ENCODE peak calls at places on chromosome 19, in eight cellular contexts. One of them, this sample, is unnamed.

GRCh38 chr19:46674416-46675178 is 13.6 kb upstream of the DACT3 start:
- DNase-seq in stomach: no peak
- DNase-seq in ELF-1: peak; percentile 82
- DNase-seq in CD4-positive, CD25-positive, alpha-beta regulatory T cell: no peak
- DNase-seq in NCI-H1930: no peak
- DNase-seq in stimulated activated naive CD8-positive, alpha-beta T cell treated with anti-CD3 and anti-CD28 coated beads, Interleukin-15, Interleukin-2, amounts not matched to agents 100 U/mL and 50 U/mL, for 24 hours: no peak
- DNase-seq in IMR-90: peak; percentile 7
- DNase-seq in prostate gland: no peak
- DNase-seq in this sample: no peak

GRCh38 chr19:41821003-41821735 is 23.3 kb downstream of the LYPD4 start:
- DNase-seq in NCI-H1930: peak; percentile 77
- DNase-seq in ELF-1: peak; percentile 51
- DNase-seq in stomach: peak; percentile 36
- DNase-seq in prostate gland: peak; percentile 41
- DNase-seq in IMR-90: peak; percentile 15
- DNase-seq in CD4-positive, CD25-positive, alpha-beta regulatory T cell: peak; percentile 56
- DNase-seq in stimulated activated naive CD8-positive, alpha-beta T cell treated with anti-CD3 and anti-CD28 coated beads, Interleukin-15, Interleukin-2, amounts not matched to agents 100 U/mL and 50 U/mL, for 24 hours: peak; percentile 42
- DNase-seq in this sample: peak; percentile 17

GRCh38 chr19:11210656-11210928 is 13.2 kb upstream of the KANK2 start:
- DNase-seq in stimulated activated naive CD8-positive, alpha-beta T cell treated with anti-CD3 and anti-CD28 coated beads, Interleukin-15, Interleukin-2, amounts not matched to agents 100 U/mL and 50 U/mL, for 24 hours: no peak
- DNase-seq in IMR-90: no peak
- DNase-seq in NCI-H1930: no peak
- DNase-seq in CD4-positive, CD25-positive, alpha-beta regulatory T cell: no peak
- DNase-seq in ELF-1: no peak
- DNase-seq in stomach: no peak
- DNase-seq in prostate gland: no peak
- DNase-seq in this sample: no peak

GRCh38 chr19:4077800-4078683 is 11.3 kb upstream of the ZBTB7A start:
- DNase-seq in stomach: peak; percentile 63
- DNase-seq in ELF-1: no peak
- DNase-seq in prostate gland: no peak
- DNase-seq in IMR-90: no peak
- DNase-seq in NCI-H1930: no peak
- DNase-seq in stimulated activated naive CD8-positive, alpha-beta T cell treated with anti-CD3 and anti-CD28 coated beads, Interleukin-15, Interleukin-2, amounts not matched to agents 100 U/mL and 50 U/mL, for 24 hours: peak; percentile 77
- DNase-seq in CD4-positive, CD25-positive, alpha-beta regulatory T cell: peak; percentile 44
- DNase-seq in this sample: no peak

GRCh38 chr19:48122421-48122820 is 11.8 kb upstream of the PLA2G4C start:
- DNase-seq in CD4-positive, CD25-positive, alpha-beta regulatory T cell: no peak
- DNase-seq in stimulated activated naive CD8-positive, alpha-beta T cell treated with anti-CD3 and anti-CD28 coated beads, Interleukin-15, Interleukin-2, amounts not matched to agents 100 U/mL and 50 U/mL, for 24 hours: no peak
- DNase-seq in NCI-H1930: no peak
- DNase-seq in IMR-90: no peak
- DNase-seq in ELF-1: no peak
- DNase-seq in prostate gland: no peak
- DNase-seq in stomach: no peak
- DNase-seq in this sample: no peak

GRCh38 chr19:16025108-16026101 is 50.9 kb upstream of the TPM4 start:
- DNase-seq in IMR-90: peak; percentile 70
- DNase-seq in ELF-1: peak; percentile 66
- DNase-seq in CD4-positive, CD25-positive, alpha-beta regulatory T cell: no peak
- DNase-seq in prostate gland: no peak
- DNase-seq in stomach: peak; percentile 54
- DNase-seq in NCI-H1930: peak; percentile 3
- DNase-seq in stimulated activated naive CD8-positive, alpha-beta T cell treated with anti-CD3 and anti-CD28 coated beads, Interleukin-15, Interleukin-2, amounts not matched to agents 100 U/mL and 50 U/mL, for 24 hours: no peak
- DNase-seq in this sample: no peak

GRCh38 chr19:10808937-10809655 is 26.9 kb downstream of the TMED1 start:
- DNase-seq in CD4-positive, CD25-positive, alpha-beta regulatory T cell: no peak
- DNase-seq in ELF-1: no peak
- DNase-seq in stomach: peak; percentile 36
- DNase-seq in NCI-H1930: no peak
- DNase-seq in prostate gland: no peak
- DNase-seq in stimulated activated naive CD8-positive, alpha-beta T cell treated with anti-CD3 and anti-CD28 coated beads, Interleukin-15, Interleukin-2, amounts not matched to agents 100 U/mL and 50 U/mL, for 24 hours: peak; percentile 30
- DNase-seq in IMR-90: peak; percentile 21
- DNase-seq in this sample: no peak

GRCh38 chr19:34273121-34273845 is 18.9 kb downstream of the GARRE1 start:
- DNase-seq in CD4-positive, CD25-positive, alpha-beta regulatory T cell: no peak
- DNase-seq in NCI-H1930: no peak
- DNase-seq in prostate gland: no peak
- DNase-seq in IMR-90: no peak
- DNase-seq in stomach: no peak
- DNase-seq in stimulated activated naive CD8-positive, alpha-beta T cell treated with anti-CD3 and anti-CD28 coated beads, Interleukin-15, Interleukin-2, amounts not matched to agents 100 U/mL and 50 U/mL, for 24 hours: no peak
- DNase-seq in ELF-1: no peak
- DNase-seq in this sample: no peak

GRCh38 chr19:4380254-4380727 is 20.1 kb downstream of the SH3GL1 start:
- DNase-seq in ELF-1: no peak
- DNase-seq in CD4-positive, CD25-positive, alpha-beta regulatory T cell: peak; percentile 64
- DNase-seq in NCI-H1930: no peak
- DNase-seq in stomach: no peak
- DNase-seq in stimulated activated naive CD8-positive, alpha-beta T cell treated with anti-CD3 and anti-CD28 coated beads, Interleukin-15, Interleukin-2, amounts not matched to agents 100 U/mL and 50 U/mL, for 24 hours: peak; percentile 61
- DNase-seq in prostate gland: no peak
- DNase-seq in IMR-90: no peak
- DNase-seq in this sample: peak; percentile 60

GRCh38 chr19:4660993-4661392 is 9.1 kb downstream of the MYDGF start:
- DNase-seq in CD4-positive, CD25-positive, alpha-beta regulatory T cell: no peak
- DNase-seq in stimulated activated naive CD8-positive, alpha-beta T cell treated with anti-CD3 and anti-CD28 coated beads, Interleukin-15, Interleukin-2, amounts not matched to agents 100 U/mL and 50 U/mL, for 24 hours: no peak
- DNase-seq in stomach: no peak
- DNase-seq in prostate gland: no peak
- DNase-seq in IMR-90: peak; percentile 9
- DNase-seq in ELF-1: no peak
- DNase-seq in NCI-H1930: no peak
- DNase-seq in this sample: no peak

GRCh38 chr19:54252243-54252642 is 4.8 kb downstream of the LILRB5 start:
- DNase-seq in prostate gland: no peak
- DNase-seq in stomach: no peak
- DNase-seq in NCI-H1930: no peak
- DNase-seq in ELF-1: no peak
- DNase-seq in CD4-positive, CD25-positive, alpha-beta regulatory T cell: no peak
- DNase-seq in stimulated activated naive CD8-positive, alpha-beta T cell treated with anti-CD3 and anti-CD28 coated beads, Interleukin-15, Interleukin-2, amounts not matched to agents 100 U/mL and 50 U/mL, for 24 hours: no peak
- DNase-seq in IMR-90: no peak
- DNase-seq in this sample: no peak

GRCh38 chr19:13153627-13154240 is 3.5 kb downstream of the IER2 start:
- DNase-seq in NCI-H1930: peak; percentile 32
- DNase-seq in CD4-positive, CD25-positive, alpha-beta regulatory T cell: no peak
- DNase-seq in prostate gland: no peak
- DNase-seq in stimulated activated naive CD8-positive, alpha-beta T cell treated with anti-CD3 and anti-CD28 coated beads, Interleukin-15, Interleukin-2, amounts not matched to agents 100 U/mL and 50 U/mL, for 24 hours: no peak
- DNase-seq in stomach: peak; percentile 44
- DNase-seq in IMR-90: no peak
- DNase-seq in ELF-1: peak; percentile 67
- DNase-seq in this sample: peak; percentile 12

GRCh38 chr19:11657307-11657706 is 60.0 kb downstream of the ZNF627 start:
- DNase-seq in IMR-90: no peak
- DNase-seq in ELF-1: no peak
- DNase-seq in stimulated activated naive CD8-positive, alpha-beta T cell treated with anti-CD3 and anti-CD28 coated beads, Interleukin-15, Interleukin-2, amounts not matched to agents 100 U/mL and 50 U/mL, for 24 hours: no peak
- DNase-seq in CD4-positive, CD25-positive, alpha-beta regulatory T cell: no peak
- DNase-seq in stomach: no peak
- DNase-seq in NCI-H1930: no peak
- DNase-seq in prostate gland: no peak
- DNase-seq in this sample: no peak

GRCh38 chr19:11264452-11265176 is 2.3 kb upstream of the DOCK6 start:
- DNase-seq in CD4-positive, CD25-positive, alpha-beta regulatory T cell: no peak
- DNase-seq in ELF-1: peak; percentile 69
- DNase-seq in stimulated activated naive CD8-positive, alpha-beta T cell treated with anti-CD3 and anti-CD28 coated beads, Interleukin-15, Interleukin-2, amounts not matched to agents 100 U/mL and 50 U/mL, for 24 hours: no peak
- DNase-seq in prostate gland: peak; percentile 23
- DNase-seq in stomach: peak; percentile 84
- DNase-seq in IMR-90: no peak
- DNase-seq in NCI-H1930: no peak
- DNase-seq in this sample: no peak

This sample was measured in effector CD4-positive, alpha-beta T cell.